ENCODE peak calls at places on chromosome 1, in six cellular contexts. W, K, M, A, I and S are unnamed samples.

GRCh38 chr1:53066941-53067738 is 5.1 kb downstream of the PODN start:
- DNase-seq in K (no peak), A (no peak), M (no peak), I (no peak), W (no peak), S (no peak)

GRCh38 chr1:68827261-68827660 is 330.4 kb upstream of the DEPDC1 start:
- DNase-seq in W (no peak), A (no peak), K (no peak), M (no peak), I (no peak), S (no peak)

GRCh38 chr1:27556781-27557595 is 47.0 kb downstream of the AHDC1 start:
- DNase-seq in M (peak; percentile 98), A (peak; percentile 76), I (peak; percentile 76), K (no peak), W (peak; percentile 97), S (peak; percentile 73)

GRCh38 chr1:243496806-243497205 is 241.0 kb downstream of the SDCCAG8 start:
- DNase-seq in K (no peak), I (no peak), W (no peak), M (no peak), A (no peak), S (no peak)

GRCh38 chr1:40454873-40455272 is 4.6 kb downstream of the ZFP69B start:
- DNase-seq in I (no peak), W (no peak), M (no peak), A (no peak), K (no peak), S (no peak)

GRCh38 chr1:89724369-89725015 is 91.6 kb downstream of the LRRC8C start:
- DNase-seq in K (peak; percentile 25), A (no peak), M (peak; percentile 56), W (peak; percentile 93), I (no peak), S (no peak)

GRCh38 chr1:207919523-207920210 is 8.7 kb upstream of the CD34 start:
- DNase-seq in I (no peak), W (no peak), M (peak; percentile 71), A (no peak), K (no peak), S (no peak)

GRCh38 chr1:224544276-224544675 is 71.8 kb upstream of the CNIH3 start:
- DNase-seq in K (no peak), W (no peak), M (peak; percentile 87), I (no peak), A (no peak), S (no peak)

GRCh38 chr1:15325375-15326085 is 78.5 kb downstream of the FHAD1 start:
- DNase-seq in K (no peak), A (no peak), I (no peak), M (no peak), W (no peak), S (no peak)

GRCh38 chr1:46535063-46535462 is 16.4 kb downstream of the KNCN start:
- DNase-seq in W (peak; percentile 34), I (no peak), M (peak; percentile 28), A (no peak), K (peak; percentile 25), S (no peak)

DNA sequence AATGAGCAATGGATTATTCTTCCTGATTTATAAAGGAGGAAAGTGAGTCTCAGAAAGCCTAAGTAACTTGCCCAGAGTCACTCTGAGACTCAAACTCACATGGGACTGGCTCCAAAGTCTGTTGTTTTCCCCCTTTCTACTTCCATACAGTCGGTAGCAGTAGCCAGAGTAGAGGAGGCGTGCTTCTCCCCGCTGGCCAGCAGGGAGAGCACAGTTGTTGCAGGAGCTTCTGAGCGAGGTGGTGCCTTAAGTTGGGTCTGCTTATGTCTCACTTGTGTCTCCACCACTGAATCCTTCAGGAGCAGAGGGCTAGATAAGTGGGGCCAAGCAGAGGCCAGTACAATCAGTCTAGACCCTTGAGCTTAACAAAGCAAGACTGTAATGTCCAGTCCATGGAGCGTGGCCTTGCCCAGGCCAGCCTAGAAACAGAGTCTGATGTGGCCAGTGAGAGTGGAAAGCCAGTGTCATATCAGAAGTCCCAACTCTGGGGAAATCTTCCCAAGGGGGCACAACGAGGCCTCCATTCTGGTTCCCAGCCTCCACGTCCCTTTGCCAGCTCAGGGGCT is 181.9 kb downstream of the ZSCAN20 start:
- DNase-seq in K (no peak), A (no peak), M (peak; percentile 28), W (no peak), I (no peak), S (no peak)
- TF ChIP-seq CTCF in K (peak; percentile 49), A (peak; percentile 17), M (peak; percentile 67), W (no peak), I (peak; percentile 77), S (no peak)

GRCh38 chr1:219537182-219537581 is 75.7 kb downstream of the ZC3H11B start:
- DNase-seq in M (no peak), K (no peak), W (no peak), A (no peak), I (no peak), S (no peak)
- TF ChIP-seq CTCF in M (no peak), K (no peak), W (no peak), A (no peak), I (no peak), S (no peak)

DNA sequence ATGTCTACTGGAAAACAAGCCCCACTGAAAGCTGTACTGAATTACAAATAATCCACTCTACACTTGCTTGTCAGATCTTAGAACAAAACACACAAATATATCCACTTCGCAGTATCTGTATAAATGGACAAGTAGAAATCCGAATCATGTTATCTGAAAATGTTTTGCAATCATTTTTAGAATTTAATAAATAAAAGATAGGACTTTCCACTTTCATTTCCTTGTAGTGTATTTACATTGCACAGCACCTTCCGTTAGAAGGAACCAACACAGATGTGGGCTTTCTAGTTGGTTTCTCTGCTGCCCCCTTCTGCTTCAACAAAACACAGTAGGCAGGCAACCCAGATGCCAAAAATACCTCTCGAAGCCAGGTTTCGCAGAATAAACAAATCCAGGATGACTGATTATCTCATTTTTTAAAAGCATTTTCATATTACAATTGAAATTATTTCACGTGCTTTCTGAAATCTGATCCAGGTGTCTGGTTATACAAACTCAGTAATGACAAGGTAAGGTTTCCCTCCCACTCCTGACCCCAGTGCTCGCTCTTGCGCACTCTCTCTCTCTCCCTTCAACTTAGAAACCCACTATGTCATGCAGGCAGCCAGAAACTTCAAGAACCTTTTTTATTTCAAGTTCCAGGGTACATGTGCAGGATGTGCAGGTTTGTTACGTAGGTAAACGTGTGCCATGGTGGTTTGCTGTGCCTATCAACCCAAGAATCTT is 389.9 kb downstream of the SMYD3 start:
- DNase-seq in A (no peak), M (peak; percentile 69), I (peak; percentile 12), K (no peak), W (peak; percentile 64), S (no peak)
- TF ChIP-seq CTCF in A (no peak), M (peak; percentile 20), I (peak; percentile 53), K (peak; percentile 67), W (peak; percentile 58), S (peak; percentile 58)

DNA sequence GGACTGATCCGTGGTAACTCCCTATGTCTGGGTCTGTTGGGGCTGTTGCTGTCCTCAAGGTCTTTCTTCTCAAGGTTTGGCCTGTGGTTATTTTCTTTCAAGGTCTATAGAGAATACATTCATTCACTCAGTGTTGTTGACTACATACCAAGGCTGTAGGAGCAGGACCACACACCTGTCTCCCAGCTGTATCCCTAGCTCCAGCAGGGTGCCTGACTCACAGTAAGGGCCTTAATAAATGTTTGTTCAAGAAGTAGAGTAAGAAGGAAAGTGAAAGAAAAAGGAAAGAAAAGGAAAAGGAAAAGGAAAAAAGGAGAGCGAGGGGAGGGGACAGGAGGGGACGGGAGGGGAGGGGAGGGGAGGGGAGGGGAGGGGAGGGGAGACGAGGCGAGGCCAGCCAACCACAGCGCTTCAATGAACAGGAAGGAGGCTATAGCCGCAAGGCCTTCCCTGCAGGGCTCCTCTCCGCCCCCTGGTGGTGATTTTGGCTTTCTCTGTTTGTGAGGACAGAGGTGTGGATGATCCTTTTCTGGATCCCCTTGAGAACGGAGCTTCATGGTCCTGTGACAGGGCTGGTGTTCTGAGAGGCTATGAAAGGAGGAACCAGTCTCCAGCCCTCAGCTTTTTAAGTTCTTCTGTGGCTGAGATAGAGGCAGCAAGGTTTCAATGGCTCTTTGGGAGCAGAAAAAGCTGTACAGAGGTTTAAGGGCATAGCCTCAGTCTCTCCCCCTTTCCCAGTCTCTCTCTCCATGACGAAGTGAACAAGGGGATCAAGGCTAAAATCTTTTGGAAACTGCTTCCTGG is 30.6 kb upstream of the LCE5A start:
- DNase-seq in A (no peak), M (peak; percentile 6), I (no peak), K (no peak), W (peak; percentile 41), S (no peak)
- TF ChIP-seq CTCF in A (peak; percentile 14), M (peak; percentile 37), I (peak; percentile 30), K (peak; percentile 77), W (peak; percentile 62), S (peak; percentile 43)

DNA sequence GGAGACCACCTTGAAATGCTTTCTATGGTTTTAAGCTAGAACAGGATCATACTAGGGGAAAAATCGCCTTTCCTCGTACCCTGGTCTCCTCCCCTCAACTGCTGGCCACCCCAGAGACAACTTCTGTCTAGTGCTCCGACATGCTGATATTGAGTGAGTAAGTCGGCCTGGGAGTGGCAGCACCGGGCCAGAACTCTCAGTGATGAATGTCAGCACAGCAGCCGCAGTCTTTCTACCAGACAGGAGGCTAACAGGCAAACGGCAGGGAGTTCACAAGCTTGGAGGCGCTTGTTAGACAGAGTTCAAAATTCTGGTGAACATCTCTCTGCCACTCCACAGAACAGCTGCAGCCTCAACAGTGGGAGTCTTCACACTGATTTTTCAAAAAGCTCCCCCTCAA is 716.9 kb downstream of the ADGRL2 start:
- DNase-seq in A (no peak), K (no peak), W (peak; percentile 29), I (no peak), M (peak; percentile 31), S (no peak)
- TF ChIP-seq CTCF in A (no peak), K (no peak), W (no peak), I (no peak), M (no peak), S (no peak)

GRCh38 chr1:67130673-67131072 is 4.1 kb downstream of the C1orf141 start:
- DNase-seq in M (no peak), A (no peak), K (no peak), W (no peak), I (no peak), S (no peak)

GRCh38 chr1:67124455-67124854 is 10.3 kb downstream of the C1orf141 start:
- DNase-seq in M (no peak), I (no peak), K (no peak), W (no peak), A (no peak), S (no peak)

GRCh38 chr1:67126974-67127373 is 7.8 kb downstream of the C1orf141 start:
- DNase-seq in M (no peak), K (no peak), I (no peak), A (no peak), W (no peak), S (no peak)

GRCh38 chr1:67120855-67121619 is 13.7 kb downstream of the C1orf141 start:
- DNase-seq in A (no peak), M (no peak), W (no peak), I (no peak), K (no peak), S (no peak)

GRCh38 chr1:67126111-67126746 is 8.5 kb downstream of the C1orf141 start:
- DNase-seq in M (peak; percentile 15), A (no peak), I (no peak), W (peak; percentile 52), K (no peak), S (no peak)
- TF ChIP-seq CTCF in M (peak; percentile 7), A (no peak), I (no peak), W (no peak), K (peak; percentile 28), S (no peak)